ENCODE peak calls at places on chromosome 21, in five cellular contexts. A is prostate gland, X is OCI-LY7, O is Karpas-422, J is heart right ventricle. Y is an unnamed sample.

GRCh38 chr21:33897098-33897497 is 18.5 kb downstream of the ATP5PO start:
- DNase-seq in J (no peak), O (no peak), X (no peak), A (no peak), Y (no peak)

GRCh38 chr21:39645331-39645730 is 32.6 kb downstream of the B3GALT5 start:
- DNase-seq in A (no peak), O (no peak), X (no peak), J (no peak), Y (no peak)

GRCh38 chr21:20720623-20721022 is 277.6 kb upstream of the NCAM2 start:
- DNase-seq in X (no peak), A (no peak), O (no peak), J (no peak), Y (no peak)

GRCh38 chr21:34078915-34079314 is 5.5 kb downstream of the MRPS6 start:
- DNase-seq in A (no peak), O (no peak), J (no peak), X (no peak), Y (no peak)

GRCh38 chr21:41439245-41439644 is 13.2 kb downstream of the MX1 start:
- DNase-seq in A (no peak), O (no peak), X (no peak), J (no peak), Y (no peak)

GRCh38 chr21:27722095-27722494 is 755.2 kb upstream of the ADAMTS5 start:
- DNase-seq in O (no peak), A (no peak), J (no peak), X (no peak), Y (no peak)

GRCh38 chr21:32949701-32950100 is 76.0 kb upstream of the OLIG2 start:
- DNase-seq in X (no peak), O (no peak), J (no peak), A (no peak), Y (no peak)

GRCh38 chr21:46284077-46284644 is 1.2 kb downstream of the MCM3AP start:
- DNase-seq in A (no peak), J (no peak), X (no peak), O (no peak), Y (no peak)

GRCh38 chr21:46111857-46112730 is 14.2 kb downstream of the COL6A2 start:
- DNase-seq in J (peak; percentile 4), A (no peak), O (no peak), X (no peak), Y (no peak)

GRCh38 chr21:22260274-22260673 is 1262.1 kb downstream of the NCAM2 start:
- DNase-seq in J (no peak), O (no peak), X (no peak), A (no peak), Y (no peak)

GRCh38 chr21:46061950-46062349 is 36.0 kb upstream of the COL6A2 start:
- DNase-seq in J (no peak), O (no peak), A (no peak), X (no peak), Y (no peak)

GRCh38 chr21:43778469-43779335 is 2.6 kb upstream of the CSTB start:
- DNase-seq in O (no peak), X (no peak), A (no peak), J (no peak), Y (no peak)
- H3K4me3 ChIP-seq in O (no peak overlapping the region), X (no peak overlapping the region), A (no peak overlapping the region), J (no peak overlapping the region), Y (no peak overlapping the region)

GRCh38 chr21:42797522-42797921 is 81.8 kb downstream of the WDR4 start:
- DNase-seq in A (no peak), O (no peak), X (no peak), J (no peak), Y (no peak)
- H3K27ac ChIP-seq in A (no peak overlapping the region), O (no peak overlapping the region), X (no peak overlapping the region), J (no peak overlapping the region), Y (no peak overlapping the region)

DNA sequence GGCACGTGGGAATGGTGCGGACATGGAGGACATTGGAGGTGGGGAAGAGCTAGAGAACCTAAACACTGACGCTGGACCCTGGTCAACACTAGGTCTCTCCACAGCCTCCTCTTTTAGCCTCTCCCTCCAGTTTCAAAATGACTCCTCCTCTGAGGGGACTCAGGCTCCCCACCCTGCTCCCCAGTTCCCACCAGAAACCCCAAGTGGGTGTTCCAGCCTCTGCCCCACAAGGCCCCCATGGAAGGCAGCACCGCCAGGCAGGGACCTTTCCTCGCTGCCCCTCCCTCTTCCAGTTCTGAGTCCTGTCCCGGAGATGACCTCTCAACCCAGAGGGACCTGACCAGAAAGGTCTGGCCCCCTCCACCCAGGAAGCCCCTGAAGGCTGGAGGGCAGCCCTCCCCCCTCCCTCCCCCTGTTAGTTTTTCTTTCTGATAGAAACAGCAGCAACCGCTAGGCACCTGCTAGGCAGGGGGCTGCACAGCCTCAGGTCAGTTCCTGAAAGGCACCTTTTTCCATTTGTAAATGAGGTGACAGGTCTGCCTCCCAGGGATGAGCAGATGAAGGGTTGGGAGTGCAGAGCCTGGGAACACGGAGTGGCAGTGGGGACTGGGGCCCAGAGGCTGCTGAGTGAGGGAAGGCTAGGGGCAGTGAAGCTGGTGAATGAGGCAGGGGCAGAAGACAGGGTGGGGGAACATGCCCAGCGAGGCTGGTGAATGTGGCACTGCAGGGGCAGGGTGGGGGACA is 9.3 kb upstream of the ITGB2 start:
- DNase-seq in J (no peak), A (no peak), O (peak; percentile 75), X (peak; percentile 27), Y (no peak)
- H3K4me1 ChIP-seq in J (peaks cover 31% of the 10 kb centered on the region), A (peaks cover 12% of the 10 kb centered on the region), O (peaks cover 91% of the 10 kb centered on the region), X (peaks cover 57% of the 10 kb centered on the region), Y (peaks cover 10% of the 10 kb centered on the region)

DNA sequence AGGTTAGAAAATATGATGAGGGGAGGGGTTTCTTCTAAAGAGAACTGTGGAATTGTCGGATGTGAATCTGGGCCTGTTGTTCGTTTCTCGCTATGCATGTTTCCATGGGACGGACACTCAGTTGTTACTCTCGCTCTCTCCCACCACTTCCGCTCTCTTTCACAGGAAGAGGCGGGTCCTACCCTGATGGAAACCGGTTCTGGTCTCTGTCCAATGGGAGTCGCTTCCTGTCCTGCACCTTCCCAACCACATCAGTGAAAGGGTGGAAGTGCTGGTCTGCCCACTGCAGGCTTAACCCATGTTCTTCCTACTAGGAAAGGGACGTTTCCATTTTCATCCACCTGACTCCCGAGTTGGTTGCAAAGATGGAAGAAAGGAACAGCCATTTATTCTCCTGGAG is 119.4 kb downstream of the KCNJ15 start:
- DNase-seq in A (no peak), X (no peak), O (no peak), J (peak; percentile 46), Y (no peak)
- H3K4me3 ChIP-seq in A (no peak overlapping the region), X (no peak overlapping the region), O (no peak overlapping the region), J (peak overlapping the region; percentile 23), Y (no peak overlapping the region)

GRCh38 chr21:44950016-44950326 is 10.1 kb downstream of the SLX9 start:
- DNase-seq in X (no peak), O (no peak), J (no peak), A (no peak), Y (no peak)
- H3K27ac ChIP-seq in X (no peak overlapping the region), O (no peak overlapping the region), J (peak overlapping the region; percentile 84), A (no peak overlapping the region), Y (no peak overlapping the region)

GRCh38 chr21:37414292-37415253 is 48.0 kb downstream of the DYRK1A start:
- DNase-seq in O (no peak), J (no peak), X (no peak), A (no peak), Y (no peak)
- H3K4me1 ChIP-seq in O (peaks cover 65% of the 10 kb centered on the region), J (peaks cover 95% of the 10 kb centered on the region), X (peaks cover 28% of the 10 kb centered on the region), A (peaks cover 5% of the 10 kb centered on the region), Y (peaks cover 3% of the 10 kb centered on the region)

GRCh38 chr21:16215193-16215592 is 485.4 kb downstream of the USP25 start:
- DNase-seq in A (no peak), O (no peak), X (no peak), J (no peak), Y (no peak)

GRCh38 chr21:16213518-16213917 is 483.7 kb downstream of the USP25 start:
- DNase-seq in X (no peak), A (no peak), O (no peak), J (no peak), Y (no peak)

GRCh38 chr21:16216595-16216994 is 486.8 kb downstream of the USP25 start:
- DNase-seq in A (no peak), O (no peak), X (no peak), J (no peak), Y (no peak)

GRCh38 chr21:16211339-16212303 is 481.8 kb downstream of the USP25 start:
- DNase-seq in J (no peak), O (no peak), X (no peak), A (no peak), Y (no peak)
- H3K4me3 ChIP-seq in J (no peak overlapping the region), O (no peak overlapping the region), X (no peak overlapping the region), A (no peak overlapping the region), Y (no peak overlapping the region)

Y was measured in iPS DF 6.9.